ENCODE peak calls at places on chromosome 5, in seven cellular contexts. One of them, this sample, is unnamed. For H3K9me3, the result is how much of the 10 kb centered on the place peaks cover.

GRCh38 chr5:116645627-116646026 is 71.0 kb upstream of the SEMA6A start:
- DNase-seq in stomach: no peak
- DNase-seq in effector memory CD4-positive, alpha-beta T cell: no peak
- DNase-seq in uterus: no peak
- DNase-seq in H9: no peak
- DNase-seq in K562: no peak
- DNase-seq in MM.1S: no peak
- DNase-seq in this sample: no peak

GRCh38 chr5:135185461-135186075 is 151.5 kb upstream of the PITX1 start:
- DNase-seq in stomach: no peak
- DNase-seq in effector memory CD4-positive, alpha-beta T cell: no peak
- DNase-seq in uterus: no peak
- DNase-seq in H9: no peak
- DNase-seq in K562: no peak
- DNase-seq in MM.1S: no peak
- DNase-seq in this sample: no peak

GRCh38 chr5:178267876-178268275 is 35.3 kb upstream of the PHYKPL start:
- DNase-seq in stomach: no peak
- DNase-seq in effector memory CD4-positive, alpha-beta T cell: no peak
- DNase-seq in uterus: no peak
- DNase-seq in H9: no peak
- DNase-seq in K562: no peak
- DNase-seq in MM.1S: no peak
- DNase-seq in this sample: no peak

GRCh38 chr5:92599217-92599810 is 981.7 kb downstream of the NR2F1-AS1 start:
- DNase-seq in stomach: no peak
- DNase-seq in effector memory CD4-positive, alpha-beta T cell: no peak
- DNase-seq in uterus: no peak
- DNase-seq in H9: no peak
- DNase-seq in K562: no peak
- DNase-seq in MM.1S: no peak
- DNase-seq in this sample: no peak

GRCh38 chr5:162221884-162222283 is 154.3 kb downstream of the GABRG2 start:
- DNase-seq in stomach: no peak
- DNase-seq in effector memory CD4-positive, alpha-beta T cell: no peak
- DNase-seq in uterus: no peak
- DNase-seq in H9: no peak
- DNase-seq in K562: no peak
- DNase-seq in MM.1S: no peak
- DNase-seq in this sample: no peak

GRCh38 chr5:179153341-179153901 is 93.2 kb downstream of the ZNF354C start:
- DNase-seq in stomach: no peak
- DNase-seq in effector memory CD4-positive, alpha-beta T cell: no peak
- DNase-seq in uterus: no peak
- DNase-seq in H9: no peak
- DNase-seq in K562: no peak
- DNase-seq in MM.1S: no peak
- DNase-seq in this sample: no peak

GRCh38 chr5:91641730-91642350 is 258.7 kb upstream of the ARRDC3 start:
- DNase-seq in stomach: no peak
- DNase-seq in effector memory CD4-positive, alpha-beta T cell: no peak
- DNase-seq in uterus: no peak
- DNase-seq in H9: no peak
- DNase-seq in K562: peak
- DNase-seq in MM.1S: peak
- DNase-seq in this sample: no peak

GRCh38 chr5:73911761-73912393 is 285.9 kb downstream of the ARHGEF28 start:
- DNase-seq in stomach: no peak
- DNase-seq in effector memory CD4-positive, alpha-beta T cell: no peak
- DNase-seq in uterus: no peak
- DNase-seq in H9: no peak
- DNase-seq in K562: no peak
- DNase-seq in MM.1S: peak
- DNase-seq in this sample: no peak

GRCh38 chr5:86806206-86806605 is 188.5 kb downstream of the COX7C start:
- DNase-seq in stomach: no peak
- DNase-seq in effector memory CD4-positive, alpha-beta T cell: no peak
- DNase-seq in uterus: no peak
- DNase-seq in H9: no peak
- DNase-seq in K562: no peak
- DNase-seq in MM.1S: no peak
- DNase-seq in this sample: no peak

GRCh38 chr5:141261238-141261546 is 16.0 kb downstream of the PCDHB15 start:
- DNase-seq in stomach: no peak
- DNase-seq in effector memory CD4-positive, alpha-beta T cell: no peak
- DNase-seq in uterus: no peak
- DNase-seq in H9: no peak
- DNase-seq in K562: no peak
- DNase-seq in MM.1S: no peak
- DNase-seq in this sample: no peak
- H3K9me3 ChIP-seq in stomach: half or more
- H3K9me3 ChIP-seq in effector memory CD4-positive, alpha-beta T cell: half or more
- H3K9me3 ChIP-seq in uterus: half or more
- H3K9me3 ChIP-seq in H9: half or more
- H3K9me3 ChIP-seq in K562: under half
- H3K9me3 ChIP-seq in MM.1S: under half
- H3K9me3 ChIP-seq in this sample: under half

GRCh38 chr5:28014779-28015178 is 976.4 kb upstream of the CDH9 start:
- DNase-seq in stomach: no peak
- DNase-seq in effector memory CD4-positive, alpha-beta T cell: no peak
- DNase-seq in uterus: no peak
- DNase-seq in H9: no peak
- DNase-seq in K562: peak
- DNase-seq in MM.1S: peak
- DNase-seq in this sample: no peak

GRCh38 chr5:28017178-28017577 is 978.8 kb upstream of the CDH9 start:
- DNase-seq in stomach: no peak
- DNase-seq in effector memory CD4-positive, alpha-beta T cell: no peak
- DNase-seq in uterus: no peak
- DNase-seq in H9: no peak
- DNase-seq in K562: no peak
- DNase-seq in MM.1S: no peak
- DNase-seq in this sample: no peak

GRCh38 chr5:28009526-28010025 is 971.2 kb upstream of the CDH9 start:
- DNase-seq in stomach: no peak
- DNase-seq in effector memory CD4-positive, alpha-beta T cell: no peak
- DNase-seq in uterus: no peak
- DNase-seq in H9: no peak
- DNase-seq in K562: no peak
- DNase-seq in MM.1S: no peak
- DNase-seq in this sample: no peak

GRCh38 chr5:28012538-28012937 is 974.2 kb upstream of the CDH9 start:
- DNase-seq in stomach: no peak
- DNase-seq in effector memory CD4-positive, alpha-beta T cell: no peak
- DNase-seq in uterus: no peak
- DNase-seq in H9: no peak
- DNase-seq in K562: no peak
- DNase-seq in MM.1S: peak
- DNase-seq in this sample: no peak
- H3K9me3 ChIP-seq in stomach: under half
- H3K9me3 ChIP-seq in effector memory CD4-positive, alpha-beta T cell: under half
- H3K9me3 ChIP-seq in uterus: under half
- H3K9me3 ChIP-seq in H9: under half
- H3K9me3 ChIP-seq in K562: under half
- H3K9me3 ChIP-seq in MM.1S: under half
- H3K9me3 ChIP-seq in this sample: under half

GRCh38 chr5:17261075-17261474 is 43.6 kb downstream of the BASP1 start:
- DNase-seq in stomach: no peak
- DNase-seq in effector memory CD4-positive, alpha-beta T cell: no peak
- DNase-seq in uterus: no peak
- DNase-seq in H9: no peak
- DNase-seq in K562: no peak
- DNase-seq in MM.1S: no peak
- DNase-seq in this sample: no peak
- H3K9me3 ChIP-seq in stomach: under half
- H3K9me3 ChIP-seq in effector memory CD4-positive, alpha-beta T cell: under half
- H3K9me3 ChIP-seq in uterus: under half
- H3K9me3 ChIP-seq in H9: under half
- H3K9me3 ChIP-seq in K562: under half
- H3K9me3 ChIP-seq in MM.1S: under half
- H3K9me3 ChIP-seq in this sample: under half

DNA sequence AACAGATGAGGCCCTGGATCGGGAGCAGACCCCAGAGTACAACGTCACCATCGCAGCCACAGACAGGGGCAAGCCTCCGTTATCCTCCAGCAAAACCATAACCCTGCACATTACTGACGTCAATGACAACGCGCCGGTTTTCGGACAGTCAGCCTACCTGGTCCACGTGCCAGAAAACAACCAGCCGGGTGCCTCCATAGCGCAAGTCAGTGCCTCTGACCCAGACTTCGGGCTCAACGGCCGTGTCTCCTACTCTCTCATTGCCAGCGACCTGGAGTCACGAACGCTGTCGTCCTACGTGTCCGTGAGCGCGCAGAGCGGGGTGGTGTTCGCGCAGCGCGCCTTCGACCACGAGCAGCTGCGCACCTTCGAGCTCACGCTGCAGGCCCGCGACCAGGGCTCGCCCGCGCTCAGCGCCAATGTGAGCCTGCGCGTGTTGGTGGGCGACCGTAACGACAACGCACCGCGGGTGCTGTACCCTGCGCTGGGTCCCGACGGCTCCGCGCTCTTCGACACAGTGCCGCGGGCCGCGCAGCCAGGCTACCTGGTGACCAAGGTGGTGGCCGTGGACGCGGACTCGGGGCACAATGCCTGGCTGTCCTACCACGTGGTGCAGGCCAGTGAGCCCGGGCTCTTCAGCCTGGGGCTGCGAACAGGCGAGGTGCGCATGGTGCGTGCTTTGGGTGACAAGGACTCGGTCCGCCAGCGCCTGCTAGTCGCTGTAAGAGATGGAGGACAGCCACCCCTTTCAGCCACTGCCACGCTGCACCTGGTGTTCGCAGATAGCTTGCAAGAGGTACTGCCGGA is 1.6 kb upstream of the PCDHGA11 start:
- DNase-seq in stomach: no peak
- DNase-seq in effector memory CD4-positive, alpha-beta T cell: no peak
- DNase-seq in uterus: no peak
- DNase-seq in H9: peak
- DNase-seq in K562: no peak
- DNase-seq in MM.1S: no peak
- DNase-seq in this sample: no peak
- H3K9me3 ChIP-seq in stomach: half or more
- H3K9me3 ChIP-seq in effector memory CD4-positive, alpha-beta T cell: under half
- H3K9me3 ChIP-seq in uterus: half or more
- H3K9me3 ChIP-seq in H9: under half
- H3K9me3 ChIP-seq in K562: under half
- H3K9me3 ChIP-seq in MM.1S: under half
- H3K9me3 ChIP-seq in this sample: under half

This sample was measured in T-helper 17 cell.